ENCODE peak calls at places on chromosomes 13 and 19, in nine cellular contexts. N is posterior cingulate gyrus; X is activated CD4-positive, alpha-beta T cell treated with anti-CD3 and anti-CD28 coated beads for 48 hours; O is C1 segment of cervical spinal cord; M is NCI-H2029; J is Ammon's horn; U is HuH-7.5; Z is thoracic aorta; I is GM10248. K is an unnamed sample.

GRCh38 chr13:104855581-104855980 is 1679.9 kb downstream of the EFNB2 start:
- DNase-seq in N (no peak), O (no peak), X (no peak), Z (no peak), M (no peak), I (no peak), U (no peak), J (no peak), K (peak)

GRCh38 chr13:24680258-24680920 is at the start of gene ATP12A:
- DNase-seq in X (peak), Z (no peak), O (no peak), N (no peak), M (no peak), U (no peak), J (no peak), I (peak), K (peak)

GRCh38 chr13:80755925-80756324 is 415.0 kb upstream of the SPRY2 start:
- DNase-seq in J (peak), Z (no peak), O (no peak), U (no peak), N (no peak), X (no peak), M (no peak), I (no peak), K (no peak)

GRCh38 chr13:72004975-72005374 is 138.0 kb upstream of the DACH1 start:
- DNase-seq in X (no peak), M (no peak), Z (no peak), U (no peak), O (no peak), J (no peak), I (no peak), N (no peak), K (peak)

GRCh38 chr13:61765181-61765742 is 349.6 kb upstream of the PCDH20 start:
- DNase-seq in I (no peak), J (no peak), U (no peak), N (no peak), M (no peak), Z (no peak), O (no peak), X (no peak), K (no peak)

GRCh38 chr19:33377586-33378475 is 4.3 kb downstream of the CEBPG start:
- DNase-seq in I (no peak), O (no peak), Z (no peak), N (no peak), X (no peak), M (no peak), U (no peak), J (no peak), K (no peak)

GRCh38 chr13:40665754-40666057 is 735 bp downstream of the FOXO1 start:
- DNase-seq in N (no peak), U (no peak), M (no peak), Z (no peak), O (no peak), X (peak), I (peak), J (no peak), K (no peak)

GRCh38 chr13:106291006-106291405 is 244.5 kb downstream of the EFNB2 start:
- DNase-seq in U (no peak), O (no peak), M (no peak), X (no peak), J (no peak), I (no peak), Z (no peak), N (no peak), K (peak)

GRCh38 chr19:41172297-41173164 is 20.5 kb upstream of the CYP2S1 start:
- DNase-seq in X (no peak), N (no peak), M (no peak), Z (no peak), O (no peak), I (no peak), U (no peak), J (no peak), K (no peak)

GRCh38 chr19:789473-790052 is 7.7 kb upstream of the PTBP1 start:
- DNase-seq in I (no peak), X (no peak), N (no peak), Z (no peak), U (no peak), M (no peak), J (no peak), O (no peak), K (no peak)

GRCh38 chr19:17847538-17848366 is at the start of gene JAK3:
- DNase-seq in X (peak), U (no peak), Z (no peak), N (peak), I (peak), M (no peak), J (peak), O (no peak), K (peak)

GRCh38 chr19:9857920-9858746 is 23.0 kb downstream of the PIN1 start:
- DNase-seq in M (no peak), Z (no peak), I (peak), J (no peak), O (no peak), U (no peak), N (no peak), X (no peak), K (no peak)

GRCh38 chr13:81001828-81002385 is 661.0 kb upstream of the SPRY2 start:
- DNase-seq in J (no peak), Z (no peak), M (no peak), N (no peak), I (no peak), X (no peak), O (no peak), U (no peak), K (peak)

GRCh38 chr19:6773323-6773931 is 919 bp downstream of the VAV1 start:
- DNase-seq in M (no peak), U (no peak), I (peak), O (no peak), N (peak), X (peak), Z (no peak), J (peak), K (no peak)

GRCh38 chr13:64633948-64634347 is 2596.2 kb downstream of the PCDH9 start:
- DNase-seq in I (no peak), X (no peak), U (no peak), N (no peak), M (no peak), Z (no peak), O (no peak), J (no peak), K (no peak)

GRCh38 chr19:3142292-3142670 is 6.4 kb downstream of the GNA15 start:
- DNase-seq in U (no peak), I (no peak), N (no peak), X (peak), J (no peak), M (no peak), O (no peak), Z (no peak), K (peak)

GRCh38 chr13:26095338-26095737 is 43.5 kb upstream of the SHISA2 start:
- DNase-seq in Z (no peak), X (no peak), U (no peak), N (no peak), O (no peak), I (no peak), M (no peak), J (no peak), K (peak)

GRCh38 chr19:14300281-14300680 is 81.0 kb upstream of the ADGRE5 start:
- DNase-seq in I (no peak), N (no peak), M (peak), U (no peak), Z (no peak), X (no peak), J (no peak), O (no peak), K (no peak)

GRCh38 chr13:114070098-114070799 is 62.2 kb downstream of the RASA3 start:
- DNase-seq in O (no peak), N (no peak), Z (no peak), U (no peak), I (no peak), X (no peak), J (no peak), M (no peak), K (no peak)

GRCh38 chr19:18848860-18849661 is 17.3 kb downstream of the UPF1 start:
- DNase-seq in X (peak), M (no peak), N (peak), O (peak), J (peak), Z (peak), I (no peak), U (no peak), K (peak)

GRCh38 chr13:111186305-111186930 is 71.3 kb downstream of the ARHGEF7 start:
- DNase-seq in Z (no peak), I (no peak), M (no peak), X (no peak), N (no peak), J (no peak), O (no peak), U (no peak), K (no peak)

GRCh38 chr13:101416181-101417042 is at the start of gene NALCN:
- DNase-seq in U (peak), O (peak), N (peak), X (peak), M (no peak), Z (no peak), I (no peak), J (peak), K (peak)

GRCh38 chr13:101752432-101752831 is 300.0 kb downstream of the ITGBL1 start:
- DNase-seq in N (no peak), M (no peak), Z (no peak), I (no peak), X (no peak), O (no peak), J (no peak), U (no peak), K (no peak)

GRCh38 chr13:54733639-54734038 is 1705.0 kb downstream of the OLFM4 start:
- DNase-seq in X (no peak), Z (no peak), U (peak), J (no peak), O (no peak), M (no peak), N (no peak), I (no peak), K (no peak)

GRCh38 chr19:35868823-35869326 is 501 bp downstream of the APLP1 start:
- DNase-seq in I (no peak), J (no peak), M (no peak), Z (no peak), O (no peak), X (no peak), N (no peak), U (no peak), K (no peak)

GRCh38 chr19:41694831-41695635 is 7.0 kb upstream of the CEACAM7 start:
- DNase-seq in M (no peak), I (no peak), U (no peak), J (no peak), Z (no peak), N (no peak), X (no peak), O (no peak), K (no peak)

GRCh38 chr19:16258440-16258903 is 60.8 kb downstream of the AP1M1 start:
- DNase-seq in Z (no peak), X (no peak), M (no peak), N (peak), I (no peak), J (peak), U (no peak), O (no peak), K (no peak)

GRCh38 chr13:112689498-112690241 is at the start of gene ATP11A:
- DNase-seq in U (peak), M (peak), N (peak), Z (peak), O (peak), X (peak), I (peak), J (peak), K (peak)

GRCh38 chr19:14401468-14401867 is 17.7 kb downstream of the DDX39A start:
- DNase-seq in X (no peak), J (no peak), U (no peak), N (no peak), M (no peak), Z (no peak), I (no peak), O (no peak), K (no peak)

GRCh38 chr19:48645652-48646191 is at the start of gene CA11:
- DNase-seq in N (peak), I (no peak), X (no peak), Z (no peak), M (no peak), J (no peak), U (no peak), O (peak), K (peak)

GRCh38 chr19:34391813-34392212 is 12.4 kb upstream of the PDCD2L start:
- DNase-seq in O (no peak), X (no peak), Z (no peak), J (no peak), U (no peak), I (no peak), M (no peak), N (no peak), K (no peak)

GRCh38 chr13:44312898-44313551 is 60.6 kb upstream of the SERP2 start:
- DNase-seq in Z (no peak), M (peak), J (peak), O (no peak), N (no peak), I (no peak), U (no peak), X (peak), K (peak)

GRCh38 chr19:35346193-35347052 is 1.3 kb upstream of the FFAR1 start:
- DNase-seq in O (no peak), Z (no peak), I (peak), M (no peak), N (no peak), J (no peak), U (no peak), X (peak), K (no peak)

GRCh38 chr19:53102701-53103140 is 501 bp downstream of the ZNF160 start:
- DNase-seq in U (peak), Z (no peak), I (peak), N (peak), J (peak), O (no peak), X (peak), M (peak), K (peak)

GRCh38 chr19:41303941-41304340 is 6.0 kb upstream of the CCDC97 start:
- DNase-seq in I (no peak), X (no peak), U (no peak), N (no peak), Z (no peak), M (no peak), J (no peak), O (no peak), K (no peak)

GRCh38 chr13:105465251-105465650 is 1070.2 kb downstream of the EFNB2 start:
- DNase-seq in O (no peak), X (no peak), Z (no peak), J (no peak), N (no peak), U (no peak), M (no peak), I (no peak), K (no peak)

K was measured in adipocyte.